ENCODE peak calls at places on chromosomes 4 and X, in five cellular contexts. I is PC-3, D is GM23248, V is HCT116, J is DND-41. C is an unnamed sample. For H3K36me3, the result is how much of the 10 kb centered on the place peaks cover.

GRCh38 chr4:13289391-13289790 is 194.7 kb downstream of the RAB28 start:
- DNase-seq in I (peak), D (peak), V (no peak), J (no peak), C (no peak)

GRCh38 chr4:112813790-112814189 is 176.8 kb downstream of the LARP7 start:
- DNase-seq in V (no peak), I (no peak), D (peak), J (no peak), C (no peak)

GRCh38 chr4:141580523-141580922 is 55.9 kb upstream of the IL15 start:
- DNase-seq in I (no peak), D (no peak), J (no peak), V (no peak), C (no peak)

GRCh38 chr4:41448935-41449334 is 89.0 kb upstream of the LIMCH1 start:
- DNase-seq in V (no peak), I (peak), J (no peak), D (peak), C (no peak)

GRCh38 chrX:133838761-133839676 is 146.4 kb downstream of the GPC3 start:
- DNase-seq in J (peak), V (peak), I (peak), D (peak), C (peak)

GRCh38 chrX:95728446-95728845 is 956.2 kb upstream of the DIAPH2 start:
- DNase-seq in I (no peak), V (no peak), D (no peak), J (no peak), C (no peak)

GRCh38 chr4:87179751-87180150 is 40.7 kb downstream of the KLHL8 start:
- DNase-seq in V (no peak), D (peak), I (no peak), J (no peak), C (no peak)

GRCh38 chr4:73620115-73620792 is at the start of gene RASSF6:
- DNase-seq in J (no peak), D (no peak), V (peak), I (peak), C (no peak)

GRCh38 chrX:150929058-150929457 is 30.6 kb upstream of the CD99L2 start:
- DNase-seq in J (no peak), V (no peak), D (no peak), I (no peak), C (no peak)

GRCh38 chrX:87679849-87680248 is 162.2 kb downstream of the KLHL4 start:
- DNase-seq in V (no peak), I (no peak), D (no peak), J (no peak), C (no peak)

GRCh38 chr4:110514889-110515479 is 39.0 kb downstream of the ENPEP start:
- DNase-seq in V (peak), D (peak), I (peak), J (no peak), C (peak)

GRCh38 chrX:42079968-42080367 is 156.6 kb upstream of the CASK start:
- DNase-seq in I (no peak), D (peak), J (no peak), V (no peak), C (no peak)

GRCh38 chr4:110616162-110617062 is 6.5 kb downstream of the PITX2 start:
- DNase-seq in D (no peak), J (no peak), V (no peak), I (no peak), C (no peak)

GRCh38 chrX:102957751-102958150 is 20.7 kb downstream of the RAB40AL start:
- DNase-seq in I (no peak), V (no peak), J (no peak), D (peak), C (no peak)

GRCh38 chr4:32985256-32985655 is 2265.1 kb downstream of the PCDH7 start:
- DNase-seq in D (peak), J (no peak), I (peak), V (no peak), C (no peak)

GRCh38 chr4:23789765-23790164 is 100.1 kb downstream of the PPARGC1A start:
- DNase-seq in V (no peak), J (no peak), I (no peak), D (peak), C (no peak)

GRCh38 chr4:156201050-156201449 is 247.4 kb upstream of the CTSO start:
- DNase-seq in J (no peak), I (no peak), V (no peak), D (no peak), C (no peak)

GRCh38 chrX:47568656-47569295 is 7.8 kb downstream of the ARAF start:
- DNase-seq in D (no peak), V (no peak), J (peak), I (peak), C (no peak)

GRCh38 chrX:33336783-33337182 is 125.4 kb upstream of the DMD start:
- DNase-seq in D (peak), J (no peak), V (no peak), I (peak), C (peak)

GRCh38 chr4:124203613-124204284 is 508.8 kb downstream of the ANKRD50 start:
- DNase-seq in D (peak), J (no peak), I (peak), V (no peak), C (peak)

GRCh38 chrX:118221733-118222132 is 105.1 kb upstream of the KLHL13 start:
- DNase-seq in D (peak), I (no peak), V (no peak), J (no peak), C (peak)

GRCh38 chrX:74540635-74541249 is 73.7 kb downstream of the RLIM start:
- DNase-seq in J (no peak), I (no peak), D (no peak), V (no peak), C (no peak)

GRCh38 chrX:149453030-149453429 is 52.1 kb downstream of the IDS start:
- DNase-seq in J (no peak), V (peak), D (peak), I (peak), C (peak)

GRCh38 chrX:123476636-123477219 is 256.1 kb downstream of the THOC2 start:
- DNase-seq in J (no peak), V (no peak), D (no peak), I (no peak), C (no peak)

GRCh38 chr4:37392540-37393255 is 148.2 kb downstream of the NWD2 start:
- DNase-seq in J (no peak), V (peak), D (peak), I (peak), C (peak)

GRCh38 chr4:89226665-89227572 is 80.7 kb downstream of the GPRIN3 start:
- DNase-seq in I (peak), V (peak), D (peak), J (peak), C (peak)

GRCh38 chrX:134396174-134396573 is 63.8 kb upstream of the HPRT1 start:
- DNase-seq in I (peak), V (no peak), D (peak), J (no peak), C (peak)

GRCh38 chr4:3834186-3834920 is 68.2 kb downstream of the ADRA2C start:
- DNase-seq in D (no peak), J (no peak), V (no peak), I (no peak), C (no peak)

GRCh38 chr4:13704020-13704419 is 76.5 kb upstream of the BOD1L1 start:
- DNase-seq in D (no peak), J (no peak), V (no peak), I (no peak), C (no peak)

GRCh38 chrX:90617710-90618325 is 696.1 kb downstream of the TGIF2LX start:
- DNase-seq in I (no peak), V (no peak), J (no peak), D (no peak), C (no peak)

GRCh38 chr4:110306363-110306762 is 107.9 kb upstream of the ELOVL6 start:
- DNase-seq in I (no peak), V (no peak), D (no peak), J (no peak), C (no peak)

GRCh38 chrX:14015294-14015693 is 14.4 kb downstream of the GEMIN8 start:
- DNase-seq in J (no peak), V (no peak), I (no peak), D (peak), C (no peak)

GRCh38 chr4:98838977-98839618 is 89.8 kb downstream of the EIF4E start:
- DNase-seq in J (no peak), D (peak), V (peak), I (peak), C (peak)

GRCh38 chrX:105564536-105564935 is 257.8 kb upstream of the NRK start:
- DNase-seq in I (peak), J (no peak), D (no peak), V (no peak), C (no peak)

GRCh38 chr4:99028187-99028586 is 32.7 kb downstream of the METAP1 start:
- DNase-seq in V (no peak), J (no peak), D (peak), I (peak), C (no peak)

DNA sequence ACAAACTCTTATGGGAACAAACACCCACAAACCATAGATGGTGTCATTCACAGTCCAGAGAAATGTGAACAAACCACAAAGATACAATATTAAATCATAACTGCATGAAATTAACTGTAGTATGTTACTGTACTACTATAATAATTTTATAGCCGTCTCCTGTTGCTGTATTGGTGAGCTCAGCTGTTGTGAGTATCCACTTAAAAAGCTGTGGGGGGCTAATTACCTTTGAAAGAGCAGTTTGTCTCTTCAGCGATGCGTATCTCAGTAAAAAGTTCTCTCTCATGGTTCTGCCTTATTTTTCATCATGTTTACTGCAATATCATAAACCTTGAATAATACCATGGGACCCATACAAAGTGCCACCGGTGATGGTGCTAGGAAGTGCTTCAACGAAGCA is 8.5 kb upstream of the MSMO1 start:
- DNase-seq in J (no peak), D (no peak), I (no peak), V (no peak), C (no peak)
- H3K36me3 ChIP-seq in J (under half), D (under half), I (under half), V (under half), C (under half)

GRCh38 chrX:108735087-108735679 is 1.2 kb downstream of the IRS4 start:
- DNase-seq in D (no peak), I (no peak), J (no peak), V (no peak), C (peak)
- TF ChIP-seq EZH2 in D (no peak), I (no peak), J (no peak), V (no peak), C (peak)

DNA sequence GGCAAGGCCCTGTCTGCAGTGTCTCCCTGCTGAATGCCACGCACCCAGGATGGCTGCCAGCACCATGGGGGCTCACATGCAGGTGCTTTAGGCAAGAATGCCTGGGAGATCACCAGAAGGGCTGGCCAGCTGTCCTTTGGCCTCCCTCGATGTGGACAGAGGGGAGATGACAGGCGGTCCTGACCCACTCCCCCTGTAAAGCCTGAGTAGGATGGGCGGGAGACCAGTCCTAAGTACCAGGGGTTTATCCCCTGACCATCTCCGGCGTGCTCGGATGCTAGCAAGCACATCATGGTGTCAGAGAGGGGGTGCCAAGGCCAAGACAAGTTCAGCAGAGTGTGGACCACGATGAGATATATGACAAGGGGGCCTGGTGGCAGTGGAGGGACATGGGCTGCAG is 5.3 kb downstream of the PDZD4 start:
- DNase-seq in V (no peak), D (no peak), I (no peak), J (no peak), C (no peak)
- H3K27ac ChIP-seq in V (no peak), D (no peak), I (no peak), J (no peak), C (no peak)

GRCh38 chr4:145507636-145508035 is 26.0 kb downstream of the SMAD1 start:
- DNase-seq in D (peak), V (no peak), J (no peak), I (peak), C (peak)
- H3K36me3 ChIP-seq in D (under half), V (under half), J (under half), I (under half), C (under half)

DNA sequence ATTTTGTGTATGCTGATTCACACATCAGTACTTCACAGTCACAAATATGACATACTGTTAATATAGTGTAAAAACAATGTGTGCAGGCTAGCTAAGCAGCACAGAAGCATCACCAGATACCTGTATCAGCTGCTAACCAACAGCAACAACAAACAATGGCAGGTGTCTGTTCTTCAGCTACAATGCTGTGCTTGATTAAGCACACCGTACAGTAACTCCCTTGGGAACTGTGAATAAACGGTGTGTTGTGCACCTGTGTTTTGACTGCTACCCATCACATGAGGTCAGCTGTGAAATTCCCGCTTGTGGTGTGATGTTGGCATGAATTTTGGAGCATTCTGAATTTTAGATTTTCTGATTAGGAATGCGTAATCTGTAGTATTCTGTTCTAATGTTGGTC is 379.7 kb upstream of the FAT1 start:
- DNase-seq in D (no peak), V (no peak), J (no peak), I (no peak), C (no peak)
- TF ChIP-seq EZH2 in D (no peak), V (no peak), J (no peak), I (no peak), C (no peak)

GRCh38 chr4:143281507-143282169 is 55.0 kb upstream of the GAB1 start:
- DNase-seq in V (no peak), D (no peak), I (no peak), J (no peak), C (no peak)
- H3K27ac ChIP-seq in V (no peak), D (no peak), I (no peak), J (no peak), C (no peak)

DNA sequence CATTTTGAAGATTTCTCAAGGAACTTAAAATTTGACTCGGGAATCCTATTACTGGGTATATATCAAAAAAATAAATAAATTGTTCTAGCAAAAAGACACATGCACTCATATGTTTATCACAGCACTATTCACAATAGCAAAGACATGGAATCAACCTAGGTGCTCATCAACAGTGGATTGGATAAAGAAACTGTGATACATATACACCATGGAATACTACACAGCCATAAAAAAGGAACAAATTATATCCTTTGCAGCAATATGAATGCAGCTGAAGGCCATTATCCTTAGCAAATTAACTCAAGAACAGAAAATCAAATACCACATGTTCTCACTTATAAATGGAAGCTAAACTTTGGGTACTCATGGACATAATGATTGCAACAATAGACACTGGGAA is 97.4 kb downstream of the CENPC start:
- DNase-seq in I (no peak), J (no peak), D (no peak), V (no peak), C (no peak)
- H3K36me3 ChIP-seq in I (under half), J (under half), D (under half), V (under half), C (under half)

DNA sequence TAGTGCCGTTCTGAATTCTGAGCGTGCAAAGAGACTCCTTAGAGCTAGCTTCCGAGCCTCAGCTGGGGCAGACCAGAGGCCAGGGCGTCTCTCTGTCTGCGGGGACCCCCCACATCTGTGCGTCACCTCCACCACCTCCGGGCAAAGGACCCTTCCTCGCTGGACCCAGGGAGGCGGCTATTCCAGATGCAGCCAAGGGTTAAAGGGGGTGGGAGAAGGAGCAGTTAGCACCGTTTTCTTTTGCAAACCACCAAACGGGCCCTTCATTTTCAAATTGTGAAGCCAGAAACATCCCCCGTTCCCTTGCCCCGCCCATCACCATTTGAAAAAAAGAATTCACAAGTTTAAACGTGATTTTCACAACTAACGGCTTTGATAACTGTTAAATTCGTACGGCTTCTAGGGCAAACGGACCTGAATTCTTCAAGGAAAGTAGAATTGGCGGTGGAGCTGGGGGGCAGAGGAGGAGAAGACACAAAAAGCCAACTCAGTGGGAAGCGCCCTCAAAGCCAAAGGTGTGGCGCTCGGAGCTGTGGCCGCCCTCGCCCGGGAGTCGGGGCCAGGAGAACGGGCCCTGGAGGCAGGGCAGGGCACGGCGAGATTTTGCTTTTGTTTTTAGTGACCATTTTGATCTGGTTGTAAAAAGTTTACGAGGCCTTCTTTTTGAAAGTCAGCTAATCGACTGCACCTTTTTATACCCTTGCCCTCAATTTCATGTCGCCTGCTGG is 3.3 kb upstream of the PDGFRA start:
- DNase-seq in I (peak), D (peak), J (no peak), V (no peak), C (no peak)
- TF ChIP-seq EZH2 in I (no peak), D (no peak), J (no peak), V (no peak), C (peak)

GRCh38 chr4:1219553-1219950 is 29.4 kb downstream of the CTBP1 start:
- DNase-seq in V (no peak), D (no peak), J (no peak), I (no peak), C (no peak)
- H3K27ac ChIP-seq in V (no peak), D (no peak), J (no peak), I (no peak), C (no peak)

GRCh38 chr4:48853604-48854394 is 22.9 kb downstream of the OCIAD1 start:
- DNase-seq in J (no peak), I (no peak), V (no peak), D (no peak), C (peak)
- H3K36me3 ChIP-seq in J (half or more), I (under half), V (under half), D (under half), C (under half)